ENCODE peak calls at places on chromosomes 11 and 22, in eight cellular contexts. K, F, V, Q, T, I, H and N are unnamed samples.

GRCh38 chr11:2794419-2794795 is 91.2 kb downstream of the CDKN1C start:
- DNase-seq in K (no peak), F (no peak), V (no peak), Q (no peak), T (no peak), I (no peak), H (no peak), N (peak)

GRCh38 chr22:37330200-37331033 is 48.1 kb downstream of the CYTH4 start:
- DNase-seq in K (peak), F (no peak), V (peak), Q (peak), T (peak), I (no peak), H (peak), N (no peak)

GRCh38 chr22:36863979-36864378 is 3.2 kb downstream of the NCF4 start:
- DNase-seq in K (no peak), F (no peak), V (no peak), Q (no peak), T (no peak), I (no peak), H (no peak), N (no peak)

GRCh38 chr22:27780161-27780575 is 21.4 kb downstream of the MN1 start:
- DNase-seq in K (peak), F (no peak), V (no peak), Q (no peak), T (no peak), I (peak), H (no peak), N (peak)

GRCh38 chr22:39429916-39430575 is 26.8 kb upstream of the MGAT3 start:
- DNase-seq in K (no peak), F (no peak), V (no peak), Q (no peak), T (no peak), I (no peak), H (no peak), N (no peak)

GRCh38 chr11:77172666-77172982 is 44.6 kb downstream of the MYO7A start:
- DNase-seq in K (no peak), F (no peak), V (peak), Q (no peak), T (no peak), I (no peak), H (no peak), N (no peak)

GRCh38 chr11:84452211-84452610 is 1166.0 kb upstream of the CCDC90B start:
- DNase-seq in K (no peak), F (no peak), V (no peak), Q (no peak), T (no peak), I (no peak), H (no peak), N (no peak)

GRCh38 chr11:44568358-44568705 is 2.9 kb downstream of the CD82 start:
- DNase-seq in K (no peak), F (no peak), V (peak), Q (no peak), T (no peak), I (no peak), H (no peak), N (no peak)

GRCh38 chr11:116193321-116194114 is 579.3 kb downstream of the BUD13 start:
- DNase-seq in K (peak), F (peak), V (peak), Q (no peak), T (no peak), I (peak), H (no peak), N (no peak)

GRCh38 chr11:130523609-130524008 is 75.2 kb downstream of the ADAMTS15 start:
- DNase-seq in K (peak), F (no peak), V (no peak), Q (no peak), T (no peak), I (peak), H (peak), N (no peak)

GRCh38 chr11:64688534-64688982 is 34.4 kb downstream of the NRXN2 start:
- DNase-seq in K (peak), F (peak), V (peak), Q (peak), T (peak), I (peak), H (peak), N (peak)

GRCh38 chr11:10331548-10332289 is 26.8 kb downstream of the ADM start:
- DNase-seq in K (no peak), F (no peak), V (no peak), Q (no peak), T (no peak), I (no peak), H (no peak), N (no peak)

GRCh38 chr11:61503135-61503770 is 5.3 kb upstream of the LRRC10B start:
- DNase-seq in K (no peak), F (no peak), V (no peak), Q (no peak), T (no peak), I (no peak), H (no peak), N (no peak)

GRCh38 chr22:32058656-32059280 is 15.7 kb downstream of the SLC5A1 start:
- DNase-seq in K (peak), F (no peak), V (no peak), Q (no peak), T (no peak), I (peak), H (no peak), N (no peak)

GRCh38 chr11:14308114-14308896 is 50.7 kb downstream of the RRAS2 start:
- DNase-seq in K (peak), F (no peak), V (peak), Q (no peak), T (peak), I (peak), H (no peak), N (no peak)

GRCh38 chr11:133830931-133831907 is 14.1 kb downstream of the SPATA19 start:
- DNase-seq in K (no peak), F (no peak), V (peak), Q (no peak), T (no peak), I (no peak), H (no peak), N (no peak)

GRCh38 chr11:107545101-107545514 is 20.4 kb downstream of the ALKBH8 start:
- DNase-seq in K (peak), F (no peak), V (no peak), Q (peak), T (no peak), I (peak), H (peak), N (no peak)

GRCh38 chr22:26889794-26890193 is 232.4 kb downstream of the MIAT start:
- DNase-seq in K (no peak), F (no peak), V (no peak), Q (no peak), T (no peak), I (peak), H (no peak), N (no peak)

GRCh38 chr11:8812438-8812837 is 98.6 kb upstream of the AKIP1 start:
- DNase-seq in K (peak), F (peak), V (no peak), Q (no peak), T (no peak), I (peak), H (peak), N (no peak)

GRCh38 chr11:64364435-64364834 is 5.5 kb downstream of the RPS6KA4 start:
- DNase-seq in K (no peak), F (no peak), V (no peak), Q (no peak), T (no peak), I (no peak), H (no peak), N (no peak)

GRCh38 chr11:1470681-1471611 is 15.6 kb downstream of the MOB2 start:
- DNase-seq in K (no peak), F (no peak), V (no peak), Q (no peak), T (no peak), I (no peak), H (no peak), N (peak)

GRCh38 chr11:86869966-86870570 is 69.7 kb downstream of the PRSS23 start:
- DNase-seq in K (peak), F (peak), V (peak), Q (peak), T (peak), I (peak), H (no peak), N (peak)

GRCh38 chr11:888290-889212 is 22.1 kb downstream of the CHID1 start:
- DNase-seq in K (no peak), F (no peak), V (no peak), Q (no peak), T (no peak), I (no peak), H (no peak), N (no peak)

GRCh38 chr11:26844963-26845362 is 123.1 kb upstream of the SLC5A12 start:
- DNase-seq in K (no peak), F (no peak), V (no peak), Q (no peak), T (no peak), I (no peak), H (no peak), N (no peak)

GRCh38 chr22:48534395-48534958 is 1293.2 kb downstream of the BRD1 start:
- DNase-seq in K (no peak), F (no peak), V (no peak), Q (no peak), T (no peak), I (no peak), H (no peak), N (no peak)

GRCh38 chr11:75468534-75469340 is 35.7 kb upstream of the KLHL35 start:
- DNase-seq in K (peak), F (peak), V (peak), Q (peak), T (no peak), I (peak), H (no peak), N (peak)

GRCh38 chr11:85694385-85694980 is 8.5 kb upstream of the CCDC89 start:
- DNase-seq in K (peak), F (no peak), V (peak), Q (peak), T (peak), I (peak), H (peak), N (no peak)

GRCh38 chr11:70073188-70073817 is 4.8 kb upstream of the ANO1 start:
- DNase-seq in K (no peak), F (no peak), V (no peak), Q (no peak), T (no peak), I (no peak), H (no peak), N (no peak)

GRCh38 chr22:25447067-25447688 is 117.3 kb upstream of the GRK3 start:
- DNase-seq in K (no peak), F (no peak), V (no peak), Q (no peak), T (no peak), I (no peak), H (no peak), N (no peak)

GRCh38 chr11:11807811-11808210 is 34.0 kb upstream of the USP47 start:
- DNase-seq in K (no peak), F (no peak), V (no peak), Q (no peak), T (no peak), I (no peak), H (no peak), N (no peak)

GRCh38 chr11:11805228-11805627 is 36.5 kb upstream of the USP47 start:
- DNase-seq in K (no peak), F (no peak), V (no peak), Q (no peak), T (no peak), I (no peak), H (no peak), N (no peak)

GRCh38 chr11:11808992-11809583 is 32.7 kb upstream of the USP47 start:
- DNase-seq in K (no peak), F (no peak), V (no peak), Q (no peak), T (no peak), I (no peak), H (no peak), N (no peak)

GRCh38 chr11:11806074-11806473 is 35.7 kb upstream of the USP47 start:
- DNase-seq in K (no peak), F (no peak), V (no peak), Q (no peak), T (no peak), I (no peak), H (no peak), N (no peak)

DNA sequence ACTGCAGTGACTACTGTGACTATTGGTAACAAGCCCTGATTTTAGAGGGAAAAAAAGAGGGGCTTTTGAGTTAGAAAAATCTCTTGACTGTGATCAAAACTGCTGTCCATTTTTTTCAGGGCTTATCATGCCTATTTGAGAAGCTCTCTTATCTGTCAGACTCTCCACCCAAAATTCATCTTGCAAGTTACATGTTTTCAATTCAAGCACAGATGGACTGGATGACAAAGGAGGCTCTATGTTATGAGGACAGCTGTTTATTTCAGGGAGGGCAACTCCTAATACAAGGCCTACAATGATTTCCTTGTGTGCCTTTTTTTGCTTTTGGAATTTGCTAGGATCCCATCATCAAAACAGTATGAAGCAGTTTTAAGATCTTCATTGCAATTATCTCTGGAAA is 35.2 kb upstream of the USP47 start:
- DNase-seq in K (no peak), F (no peak), V (no peak), Q (no peak), T (no peak), I (no peak), H (no peak), N (no peak)
- H3K4me3 ChIP-seq in K (no peak), F (no peak), V (no peak), Q (no peak), T (no peak), I (no peak), H (no peak), N (no peak)

GRCh38 chr11:68714047-68714856 is 29.9 kb downstream of the GAL start:
- DNase-seq in K (no peak), F (no peak), V (no peak), Q (no peak), T (no peak), I (no peak), H (no peak), N (no peak)
- H3K4me3 ChIP-seq in K (no peak), F (no peak), V (no peak), Q (no peak), T (no peak), I (no peak), H (no peak), N (no peak)

DNA sequence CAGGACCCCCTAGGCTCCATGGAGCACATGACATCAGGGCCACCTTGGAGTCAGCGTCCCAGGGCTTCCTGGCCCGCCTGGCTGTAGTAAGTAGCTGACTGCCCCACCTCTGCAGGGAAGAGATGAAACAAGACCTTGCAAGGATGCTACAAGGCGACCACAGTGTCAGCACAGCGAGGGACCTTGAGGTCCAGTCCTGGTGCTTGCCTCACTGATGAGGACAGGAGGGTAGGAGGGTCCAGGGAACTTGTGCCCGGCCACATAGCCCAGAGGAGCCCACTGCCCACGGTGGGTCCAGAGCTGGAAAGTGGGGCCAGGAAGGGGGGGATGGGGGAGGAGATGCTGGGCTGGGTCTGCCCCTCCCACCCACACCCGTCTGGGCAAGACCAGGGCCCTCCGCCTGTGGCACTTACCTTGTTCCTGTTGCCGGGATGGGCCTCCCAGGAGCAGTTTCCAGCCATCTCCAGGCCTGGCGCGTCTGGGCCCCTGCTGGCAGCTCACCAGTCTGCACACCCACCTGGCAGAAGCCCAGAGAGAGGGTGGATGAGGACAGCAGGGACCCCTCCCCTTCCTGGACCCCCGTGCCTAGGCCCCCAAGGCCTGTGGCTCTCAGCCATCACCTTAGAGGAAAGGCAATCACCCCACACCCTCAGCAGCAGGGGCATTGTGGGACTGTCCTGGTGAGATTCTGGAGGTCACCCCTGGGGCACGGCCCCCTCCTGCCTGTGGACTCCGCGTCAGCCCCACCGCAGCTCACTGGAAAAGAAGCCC is 3.4 kb downstream of the MRGPRF start:
- DNase-seq in K (no peak), F (peak), V (peak), Q (no peak), T (no peak), I (peak), H (no peak), N (no peak)
- H3K4me3 ChIP-seq in K (no peak), F (peak), V (no peak), Q (no peak), T (no peak), I (peak), H (no peak), N (peak)

GRCh38 chr11:122155765-122156527 is 39.9 kb upstream of the BLID start:
- DNase-seq in K (no peak), F (no peak), V (no peak), Q (no peak), T (no peak), I (no peak), H (no peak), N (no peak)
- H3K4me3 ChIP-seq in K (peak), F (peak), V (no peak), Q (no peak), T (no peak), I (peak), H (no peak), N (peak)

DNA sequence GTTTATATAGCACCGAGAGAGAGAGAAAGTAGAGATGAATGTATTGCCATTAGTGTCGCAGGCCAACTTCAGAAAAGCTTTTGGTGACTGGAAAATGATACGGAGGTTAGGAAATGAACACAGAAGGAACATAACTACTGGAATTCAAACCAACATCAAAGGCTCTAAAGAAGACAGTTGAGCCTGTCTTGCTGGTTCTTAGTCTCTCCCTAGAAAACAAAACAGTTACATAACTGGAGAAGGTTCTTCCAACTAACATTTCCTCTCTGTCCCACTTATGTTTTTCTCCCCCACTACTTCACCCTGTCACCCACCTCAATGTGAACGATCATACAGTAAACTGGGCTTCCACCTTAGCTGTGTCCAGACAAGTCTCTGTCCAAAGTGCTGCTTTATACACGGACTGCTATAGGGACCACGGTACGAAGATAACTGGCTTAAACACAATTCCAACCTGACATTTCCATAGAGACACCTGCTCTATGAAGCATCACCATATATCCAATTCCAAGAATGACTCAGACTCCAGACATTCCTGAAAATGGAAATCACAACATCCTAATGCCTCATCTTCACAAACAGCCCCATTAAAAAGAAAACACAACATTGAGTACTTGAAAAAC is 85.2 kb upstream of the ARHGAP32 start:
- DNase-seq in K (no peak), F (no peak), V (no peak), Q (no peak), T (no peak), I (peak), H (no peak), N (no peak)
- H3K4me3 ChIP-seq in K (no peak), F (no peak), V (no peak), Q (no peak), T (no peak), I (peak), H (peak), N (no peak)

GRCh38 chr22:35834080-35834479 is 116.4 kb downstream of the APOL5 start:
- DNase-seq in K (no peak), F (no peak), V (no peak), Q (no peak), T (no peak), I (no peak), H (no peak), N (no peak)
- H3K4me3 ChIP-seq in K (no peak), F (no peak), V (peak), Q (peak), T (no peak), I (peak), H (peak), N (no peak)

DNA sequence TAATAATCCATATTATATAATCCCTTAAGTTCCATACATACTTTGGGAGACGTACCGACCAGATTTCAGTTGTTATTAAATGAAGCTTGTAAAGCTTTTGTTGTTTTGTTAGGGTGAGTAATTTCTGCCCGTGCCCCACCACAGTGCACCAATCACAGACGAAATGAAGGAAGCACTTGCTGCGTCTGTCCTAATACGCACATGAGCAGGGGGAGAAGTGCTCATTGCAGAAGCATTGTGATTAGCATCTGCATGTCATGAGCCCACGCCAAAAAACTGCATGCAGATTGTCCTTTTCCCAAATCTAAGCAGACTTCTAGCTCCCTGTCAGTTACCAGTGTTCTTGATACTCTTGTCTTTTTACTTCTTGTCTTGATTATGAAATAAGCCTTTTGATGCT is 15.5 kb downstream of the RBX1 start:
- DNase-seq in K (no peak), F (no peak), V (no peak), Q (no peak), T (no peak), I (no peak), H (no peak), N (no peak)
- H3K4me3 ChIP-seq in K (no peak), F (no peak), V (no peak), Q (no peak), T (no peak), I (no peak), H (no peak), N (no peak)

DNA sequence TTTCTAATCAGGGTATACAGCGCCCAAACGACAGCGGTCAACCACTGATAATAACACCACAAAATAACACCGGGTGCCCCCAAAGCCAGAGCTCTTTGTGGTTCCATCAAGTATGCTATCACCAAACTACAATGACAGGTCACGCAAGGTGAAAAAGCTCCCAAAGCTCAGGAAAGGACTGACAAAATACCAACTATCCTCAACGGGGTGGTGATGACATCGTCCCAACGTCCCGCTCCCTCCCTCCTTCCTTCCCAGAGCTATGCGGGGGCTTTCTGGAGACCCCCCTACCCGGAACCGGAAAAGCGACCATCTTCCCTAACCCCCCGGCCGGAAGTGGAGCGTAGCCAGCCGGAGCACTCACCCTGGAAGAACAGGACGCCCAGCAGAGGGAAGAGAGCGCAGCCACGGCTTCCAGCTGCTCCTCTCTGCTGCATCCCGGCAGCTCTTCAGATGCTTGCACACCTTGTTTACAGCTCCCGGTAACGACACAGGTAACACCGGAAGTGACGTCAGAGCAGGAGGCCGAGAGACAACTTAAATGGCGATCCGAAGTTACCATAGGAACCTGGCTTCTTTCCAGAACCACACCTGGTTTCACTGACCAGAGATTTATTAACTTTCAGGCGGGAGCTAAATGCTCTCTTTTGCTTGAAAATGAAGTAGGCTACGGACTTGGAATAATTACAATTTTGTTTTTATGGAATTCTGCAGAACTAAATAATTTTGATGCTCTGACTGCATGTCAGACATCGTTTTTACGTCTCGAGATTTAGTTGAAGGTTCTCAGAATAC is at the start of gene MPZL3:
- DNase-seq in K (peak), F (peak), V (peak), Q (peak), T (peak), I (peak), H (peak), N (peak)
- H3K4me3 ChIP-seq in K (peak), F (peak), V (peak), Q (peak), T (peak), I (peak), H (peak), N (peak)